ENCODE peak calls at places on chromosomes 11 and 22, in nine cellular contexts. One of them, this sample, is unnamed.

GRCh38 chr22:42842658-42843370 is 14.3 kb downstream of the ARFGAP3 start:
- DNase-seq in heart left ventricle: no peak
- DNase-seq in IMR-90: peak
- DNase-seq in tibial nerve: no peak
- DNase-seq in A549: no peak
- DNase-seq in ovary: no peak
- DNase-seq in suprapubic skin: peak
- DNase-seq in esophagus muscularis mucosa: no peak
- DNase-seq in breast epithelium: no peak
- DNase-seq in this sample: peak

GRCh38 chr11:111815489-111815888 is 49.3 kb upstream of the PPP2R1B start:
- DNase-seq in breast epithelium: no peak
- DNase-seq in A549: no peak
- DNase-seq in tibial nerve: no peak
- DNase-seq in ovary: no peak
- DNase-seq in esophagus muscularis mucosa: no peak
- DNase-seq in IMR-90: peak
- DNase-seq in suprapubic skin: no peak
- DNase-seq in heart left ventricle: no peak
- DNase-seq in this sample: no peak

GRCh38 chr11:76577199-76577920 is 93.2 kb downstream of the LRRC32 start:
- DNase-seq in A549: no peak
- DNase-seq in heart left ventricle: peak
- DNase-seq in tibial nerve: no peak
- DNase-seq in esophagus muscularis mucosa: peak
- DNase-seq in ovary: no peak
- DNase-seq in IMR-90: peak
- DNase-seq in breast epithelium: no peak
- DNase-seq in suprapubic skin: no peak
- DNase-seq in this sample: no peak

GRCh38 chr11:117839936-117840813 is 15.6 kb upstream of the FXYD2 start:
- DNase-seq in suprapubic skin: peak
- DNase-seq in heart left ventricle: peak
- DNase-seq in IMR-90: no peak
- DNase-seq in tibial nerve: no peak
- DNase-seq in esophagus muscularis mucosa: no peak
- DNase-seq in A549: no peak
- DNase-seq in breast epithelium: no peak
- DNase-seq in ovary: no peak
- DNase-seq in this sample: no peak

GRCh38 chr11:91163619-91164451 is 941.0 kb upstream of the CHORDC1 start:
- DNase-seq in breast epithelium: no peak
- DNase-seq in esophagus muscularis mucosa: no peak
- DNase-seq in suprapubic skin: no peak
- DNase-seq in tibial nerve: no peak
- DNase-seq in A549: no peak
- DNase-seq in ovary: peak
- DNase-seq in IMR-90: peak
- DNase-seq in heart left ventricle: no peak
- DNase-seq in this sample: no peak

GRCh38 chr22:49363526-49364230 is 464.0 kb downstream of the BRD1 start:
- DNase-seq in esophagus muscularis mucosa: no peak
- DNase-seq in A549: no peak
- DNase-seq in heart left ventricle: no peak
- DNase-seq in ovary: peak
- DNase-seq in IMR-90: no peak
- DNase-seq in tibial nerve: no peak
- DNase-seq in breast epithelium: peak
- DNase-seq in suprapubic skin: no peak
- DNase-seq in this sample: no peak

GRCh38 chr11:85310479-85310878 is 316.7 kb downstream of the DLG2 start:
- DNase-seq in suprapubic skin: no peak
- DNase-seq in ovary: no peak
- DNase-seq in tibial nerve: no peak
- DNase-seq in breast epithelium: no peak
- DNase-seq in esophagus muscularis mucosa: no peak
- DNase-seq in IMR-90: no peak
- DNase-seq in A549: no peak
- DNase-seq in heart left ventricle: no peak
- DNase-seq in this sample: no peak

GRCh38 chr11:44416776-44417175 is 106.8 kb upstream of the ALX4 start:
- DNase-seq in ovary: no peak
- DNase-seq in tibial nerve: no peak
- DNase-seq in suprapubic skin: no peak
- DNase-seq in breast epithelium: no peak
- DNase-seq in heart left ventricle: no peak
- DNase-seq in IMR-90: no peak
- DNase-seq in esophagus muscularis mucosa: no peak
- DNase-seq in A549: no peak
- DNase-seq in this sample: no peak

GRCh38 chr11:9066432-9066925 is 24.9 kb downstream of the SCUBE2 start:
- DNase-seq in A549: no peak
- DNase-seq in esophagus muscularis mucosa: no peak
- DNase-seq in ovary: no peak
- DNase-seq in breast epithelium: no peak
- DNase-seq in suprapubic skin: no peak
- DNase-seq in heart left ventricle: no peak
- DNase-seq in tibial nerve: no peak
- DNase-seq in IMR-90: no peak
- DNase-seq in this sample: no peak

GRCh38 chr11:21659961-21660360 is 532.9 kb upstream of the ANO5 start:
- DNase-seq in heart left ventricle: no peak
- DNase-seq in ovary: no peak
- DNase-seq in IMR-90: no peak
- DNase-seq in suprapubic skin: no peak
- DNase-seq in tibial nerve: no peak
- DNase-seq in A549: no peak
- DNase-seq in breast epithelium: no peak
- DNase-seq in esophagus muscularis mucosa: no peak
- DNase-seq in this sample: no peak

GRCh38 chr11:67468056-67468455 is 995 bp downstream of the TMEM134 start:
- DNase-seq in heart left ventricle: no peak
- DNase-seq in ovary: peak
- DNase-seq in tibial nerve: no peak
- DNase-seq in IMR-90: no peak
- DNase-seq in breast epithelium: peak
- DNase-seq in esophagus muscularis mucosa: no peak
- DNase-seq in suprapubic skin: no peak
- DNase-seq in A549: no peak
- DNase-seq in this sample: peak

GRCh38 chr22:26579331-26579886 is 10.5 kb downstream of the TPST2 start:
- DNase-seq in IMR-90: no peak
- DNase-seq in ovary: no peak
- DNase-seq in heart left ventricle: no peak
- DNase-seq in A549: no peak
- DNase-seq in breast epithelium: no peak
- DNase-seq in esophagus muscularis mucosa: no peak
- DNase-seq in suprapubic skin: no peak
- DNase-seq in tibial nerve: no peak
- DNase-seq in this sample: no peak

GRCh38 chr11:4713241-4713640 is 8.7 kb downstream of the MMP26 start:
- DNase-seq in heart left ventricle: no peak
- DNase-seq in IMR-90: peak
- DNase-seq in tibial nerve: no peak
- DNase-seq in ovary: no peak
- DNase-seq in breast epithelium: no peak
- DNase-seq in A549: no peak
- DNase-seq in suprapubic skin: no peak
- DNase-seq in esophagus muscularis mucosa: no peak
- DNase-seq in this sample: no peak

GRCh38 chr11:120985718-120986569 is 38.0 kb upstream of the TBCEL start:
- DNase-seq in heart left ventricle: peak
- DNase-seq in A549: peak
- DNase-seq in tibial nerve: no peak
- DNase-seq in ovary: peak
- DNase-seq in breast epithelium: no peak
- DNase-seq in IMR-90: peak
- DNase-seq in esophagus muscularis mucosa: no peak
- DNase-seq in suprapubic skin: no peak
- DNase-seq in this sample: no peak
- TF ChIP-seq CTCF in heart left ventricle: no peak
- TF ChIP-seq CTCF in A549: no peak
- TF ChIP-seq CTCF in tibial nerve: peak
- TF ChIP-seq CTCF in ovary: no peak
- TF ChIP-seq CTCF in breast epithelium: no peak
- TF ChIP-seq CTCF in IMR-90: no peak
- TF ChIP-seq CTCF in esophagus muscularis mucosa: peak
- TF ChIP-seq CTCF in suprapubic skin: no peak
- TF ChIP-seq CTCF in this sample: no peak

DNA sequence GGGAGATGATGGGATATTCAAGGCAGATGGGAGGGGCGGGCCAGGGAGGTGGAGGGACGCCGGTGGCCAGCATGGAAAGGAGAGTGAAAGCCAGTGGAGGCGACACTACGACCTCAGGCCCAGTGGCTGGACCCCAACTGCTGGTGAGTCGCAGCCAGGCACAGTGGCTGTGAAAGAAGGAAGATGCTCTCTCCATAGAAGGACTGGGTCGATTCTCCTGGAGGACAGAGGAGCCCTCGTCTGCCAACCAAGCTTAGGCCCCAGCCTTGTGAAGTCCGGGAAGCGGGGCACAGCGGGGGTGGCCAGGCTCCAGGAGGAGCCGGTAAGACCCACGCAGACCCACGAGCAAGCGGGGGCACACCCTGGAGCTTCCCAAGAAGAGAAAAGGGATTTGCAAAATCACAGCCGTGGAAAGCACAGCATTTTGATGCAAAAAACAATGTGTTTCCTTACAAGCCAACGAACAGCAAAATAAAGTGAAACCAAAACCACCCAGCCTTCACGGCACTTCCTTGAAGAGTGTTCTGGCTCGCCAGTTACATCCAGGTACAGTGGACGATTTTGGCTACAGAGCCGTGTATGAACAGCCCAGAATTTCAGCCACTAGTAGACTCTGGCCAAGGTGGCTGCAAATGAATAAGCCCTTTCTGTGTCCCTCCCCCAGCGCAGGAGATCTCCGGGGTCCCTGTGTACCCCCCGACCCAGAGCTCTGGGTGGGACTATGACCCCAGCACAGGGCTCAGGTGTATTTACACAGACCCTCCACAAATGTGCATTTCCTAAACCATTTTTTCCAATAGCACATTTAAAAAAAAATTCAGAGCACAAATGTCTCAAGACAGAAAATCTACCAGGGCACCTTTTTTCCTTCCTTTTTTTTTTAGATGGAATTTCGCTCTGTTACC is 96.9 kb downstream of the TRMU start:
- DNase-seq in heart left ventricle: no peak
- DNase-seq in esophagus muscularis mucosa: no peak
- DNase-seq in A549: no peak
- DNase-seq in ovary: no peak
- DNase-seq in suprapubic skin: no peak
- DNase-seq in IMR-90: no peak
- DNase-seq in tibial nerve: no peak
- DNase-seq in breast epithelium: no peak
- DNase-seq in this sample: no peak
- TF ChIP-seq POLR2A in heart left ventricle: no peak
- TF ChIP-seq POLR2A in esophagus muscularis mucosa: no peak
- TF ChIP-seq POLR2A in A549: no peak
- TF ChIP-seq POLR2A in ovary: no peak
- TF ChIP-seq POLR2A in suprapubic skin: no peak
- TF ChIP-seq POLR2A in IMR-90: no peak
- TF ChIP-seq POLR2A in tibial nerve: no peak
- TF ChIP-seq POLR2A in breast epithelium: no peak
- TF ChIP-seq POLR2A in this sample: no peak

DNA sequence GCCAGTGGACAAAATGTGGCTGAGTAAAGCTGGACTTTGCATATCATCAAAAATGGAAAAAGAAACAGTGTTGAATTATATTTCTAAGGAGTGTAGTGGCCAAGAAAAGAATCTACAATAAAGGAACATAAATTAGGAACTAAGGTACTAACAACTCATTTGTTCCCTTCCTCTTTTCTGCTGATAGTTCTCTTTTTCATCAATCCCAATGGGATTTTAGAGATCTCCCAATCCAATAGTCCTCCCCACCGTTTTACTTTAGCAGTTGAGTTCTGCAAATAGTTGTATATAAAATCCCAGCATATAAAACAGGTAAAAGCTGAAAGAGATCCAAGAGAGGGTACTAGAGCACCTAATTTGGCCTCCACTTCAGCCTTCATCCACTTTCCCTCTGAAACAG is 2.0 kb downstream of the PRCP start:
- DNase-seq in A549: no peak
- DNase-seq in ovary: no peak
- DNase-seq in suprapubic skin: no peak
- DNase-seq in esophagus muscularis mucosa: no peak
- DNase-seq in IMR-90: no peak
- DNase-seq in heart left ventricle: no peak
- DNase-seq in tibial nerve: no peak
- DNase-seq in breast epithelium: no peak
- DNase-seq in this sample: no peak
- H3K4me3 ChIP-seq in A549: no peak
- H3K4me3 ChIP-seq in ovary: no peak
- H3K4me3 ChIP-seq in suprapubic skin: peak
- H3K4me3 ChIP-seq in esophagus muscularis mucosa: peak
- H3K4me3 ChIP-seq in IMR-90: no peak
- H3K4me3 ChIP-seq in heart left ventricle: peak
- H3K4me3 ChIP-seq in tibial nerve: no peak
- H3K4me3 ChIP-seq in breast epithelium: no peak
- H3K4me3 ChIP-seq in this sample: no peak

GRCh38 chr11:126355926-126356897 is 726 bp downstream of the ST3GAL4 start:
- DNase-seq in suprapubic skin: peak
- DNase-seq in tibial nerve: no peak
- DNase-seq in heart left ventricle: peak
- DNase-seq in A549: no peak
- DNase-seq in ovary: peak
- DNase-seq in esophagus muscularis mucosa: no peak
- DNase-seq in IMR-90: no peak
- DNase-seq in breast epithelium: peak
- DNase-seq in this sample: peak
- TF ChIP-seq CTCF in suprapubic skin: no peak
- TF ChIP-seq CTCF in tibial nerve: no peak
- TF ChIP-seq CTCF in heart left ventricle: no peak
- TF ChIP-seq CTCF in A549: no peak
- TF ChIP-seq CTCF in ovary: peak
- TF ChIP-seq CTCF in esophagus muscularis mucosa: no peak
- TF ChIP-seq CTCF in IMR-90: no peak
- TF ChIP-seq CTCF in breast epithelium: no peak
- TF ChIP-seq CTCF in this sample: no peak